ENCODE peak calls at places on chromosomes 3 and 15, in eight cellular contexts. T is foreskin keratinocyte; I is AG08396; F is thoracic aorta; A is nucleus accumbens; D is activated CD4-positive, alpha-beta T cell treated with anti-CD3 and anti-CD28 coated beads, Interleukin-2, amount 10 ng/mL, durations not matched to agents 24 days and 14 days; R is GM12864; C is hippocampal formation. X is an unnamed sample.
A peak's percentile ranks its signal among the peaks of the same experiment; 100 is the strongest.

GRCh38 chr15:50767332-50767861 is 1.9 kb upstream of the SPPL2A start:
- DNase-seq in R (no peak), C (no peak), I (no peak), D (no peak), A (no peak), F (peak; percentile 34), T (no peak), X (no peak)

GRCh38 chr3:124837730-124838186 is 49.4 kb downstream of the ITGB5 start:
- DNase-seq in T (peak; percentile 54), D (no peak), R (no peak), F (no peak), A (no peak), C (no peak), I (peak; percentile 56), X (no peak)

GRCh38 chr3:61961882-61962281 is 400.5 kb downstream of the PTPRG start:
- DNase-seq in C (no peak), F (no peak), I (no peak), A (no peak), T (no peak), R (no peak), D (no peak), X (no peak)

GRCh38 chr15:65385868-65386253 is 8.1 kb upstream of the IGDCC3 start:
- DNase-seq in I (no peak), T (no peak), A (no peak), R (no peak), D (no peak), F (no peak), C (no peak), X (no peak)

GRCh38 chr3:175655366-175655765 is 796.2 kb downstream of the NAALADL2 start:
- DNase-seq in I (no peak), C (no peak), F (no peak), T (no peak), A (no peak), D (no peak), R (no peak), X (no peak)

GRCh38 chr3:81602781-81603180 is 158.7 kb downstream of the GBE1 start:
- DNase-seq in D (no peak), T (no peak), R (no peak), C (no peak), F (no peak), I (peak; percentile 17), A (no peak), X (no peak)

GRCh38 chr3:140323561-140323960 is 354.3 kb upstream of the TRIM42 start:
- DNase-seq in I (no peak), F (no peak), T (peak; percentile 20), C (no peak), A (no peak), D (no peak), R (no peak), X (no peak)

GRCh38 chr15:42101861-42102260 is 7.5 kb upstream of the PLA2G4D start:
- DNase-seq in F (no peak), R (no peak), A (no peak), C (no peak), D (no peak), T (no peak), I (no peak), X (no peak)

GRCh38 chr3:102125197-102125993 is 276.1 kb downstream of the NFKBIZ start:
- DNase-seq in D (no peak), C (no peak), T (no peak), A (no peak), F (no peak), R (no peak), I (no peak), X (no peak)

GRCh38 chr3:187828571-187829452 is 83.5 kb upstream of the BCL6 start:
- DNase-seq in A (no peak), F (no peak), T (no peak), D (no peak), I (no peak), C (no peak), R (peak; percentile 8), X (no peak)

GRCh38 chr15:70149667-70150404 is 52.1 kb upstream of the TLE3 start:
- DNase-seq in C (no peak), R (no peak), I (no peak), T (peak; percentile 39), A (no peak), F (no peak), D (no peak), X (no peak)

GRCh38 chr15:50879016-50879415 is 29.5 kb upstream of the AP4E1 start:
- DNase-seq in I (no peak), D (peak; percentile 79), R (peak; percentile 68), T (no peak), C (no peak), A (no peak), F (no peak), X (no peak)

GRCh38 chr15:76293361-76293760 is 17.9 kb downstream of the ETFA start:
- DNase-seq in C (no peak), T (peak; percentile 33), F (no peak), I (no peak), R (no peak), A (no peak), D (no peak), X (no peak)

GRCh38 chr15:26260517-26261133 is 397.5 kb upstream of the ATP10A start:
- DNase-seq in D (peak; percentile 68), F (no peak), C (peak; percentile 5), R (no peak), T (no peak), A (no peak), I (peak; percentile 48), X (no peak)

GRCh38 chr3:111690242-111690641 is 95.1 kb upstream of the ZBED2 start:
- DNase-seq in D (no peak), I (peak; percentile 29), R (no peak), C (no peak), A (no peak), T (peak; percentile 66), F (no peak), X (no peak)

GRCh38 chr3:70990723-70991122 is 592.8 kb downstream of the FOXP1 start:
- DNase-seq in T (no peak), C (no peak), A (no peak), R (no peak), D (no peak), I (no peak), F (no peak), X (no peak)

GRCh38 chr15:45572627-45573026 is 14.6 kb upstream of the BLOC1S6 start:
- DNase-seq in F (no peak), T (no peak), R (no peak), C (no peak), D (no peak), A (no peak), I (no peak), X (no peak)

GRCh38 chr3:170059447-170059846 is 21.7 kb downstream of the GPR160 start:
- DNase-seq in T (no peak), F (no peak), D (no peak), A (no peak), R (no peak), I (no peak), C (no peak), X (no peak)

GRCh38 chr3:65548848-65549625 is 489.7 kb downstream of the MAGI1 start:
- DNase-seq in D (no peak), A (peak; percentile 6), C (peak; percentile 27), T (no peak), I (peak; percentile 36), R (no peak), F (no peak), X (peak; percentile 30)

GRCh38 chr15:28103831-28104230 is 4.7 kb upstream of the OCA2 start:
- DNase-seq in F (no peak), D (no peak), A (no peak), I (no peak), R (no peak), T (no peak), C (no peak), X (no peak)

GRCh38 chr3:154142608-154143007 is 21.4 kb downstream of the ARHGEF26 start:
- DNase-seq in T (peak; percentile 65), C (no peak), D (no peak), F (no peak), R (no peak), A (no peak), I (no peak), X (no peak)

GRCh38 chr15:53693729-53694533 is 65.5 kb downstream of the WDR72 start:
- DNase-seq in A (no peak), C (peak; percentile 19), D (no peak), R (no peak), F (no peak), I (no peak), T (no peak), X (peak; percentile 21)

GRCh38 chr15:38202356-38202755 is 50.3 kb upstream of the SPRED1 start:
- DNase-seq in F (no peak), T (no peak), C (no peak), I (no peak), R (no peak), A (no peak), D (no peak), X (no peak)

GRCh38 chr15:96349034-96349932 is 18.8 kb downstream of the NR2F2 start:
- DNase-seq in I (no peak), T (no peak), F (no peak), R (no peak), A (no peak), D (no peak), C (no peak), X (no peak)

GRCh38 chr3:71057526-71057894 is 526.0 kb downstream of the FOXP1 start:
- DNase-seq in D (no peak), C (no peak), T (peak; percentile 95), F (no peak), I (no peak), R (no peak), A (no peak), X (no peak)

GRCh38 chr3:17743660-17743995 is 1.2 kb upstream of the TBC1D5 start:
- DNase-seq in F (no peak), I (no peak), R (no peak), C (no peak), A (no peak), D (no peak), T (no peak), X (no peak)

GRCh38 chr3:123096126-123096525 is 29.3 kb downstream of the PDIA5 start:
- DNase-seq in F (no peak), T (no peak), I (no peak), A (no peak), C (no peak), R (no peak), D (no peak), X (no peak)

GRCh38 chr3:42159706-42160472 is 68.7 kb downstream of the TRAK1 start:
- DNase-seq in R (no peak), A (no peak), D (peak; percentile 83), I (peak; percentile 33), T (peak; percentile 78), F (no peak), C (no peak), X (no peak)

GRCh38 chr15:73948982-73949381 is 22.7 kb downstream of the LOXL1 start:
- DNase-seq in I (no peak), D (no peak), T (no peak), F (no peak), C (no peak), R (no peak), A (no peak), X (no peak)

GRCh38 chr3:89698208-89698830 is 590.9 kb downstream of the EPHA3 start:
- DNase-seq in T (no peak), A (no peak), R (no peak), C (no peak), F (no peak), I (no peak), D (no peak), X (no peak)

GRCh38 chr3:2097641-2098191 is 950 bp upstream of the CNTN4 start:
- DNase-seq in C (no peak), I (no peak), D (no peak), A (no peak), T (peak; percentile 7), R (no peak), F (no peak), X (no peak)

GRCh38 chr3:30098656-30099454 is 507.5 kb upstream of the TGFBR2 start:
- DNase-seq in A (no peak), T (peak; percentile 69), F (no peak), R (no peak), I (peak; percentile 25), D (no peak), C (no peak), X (no peak)

GRCh38 chr15:77623878-77624524 is 8.7 kb downstream of the LINGO1 start:
- DNase-seq in R (no peak), C (no peak), A (no peak), I (no peak), F (no peak), T (no peak), D (no peak), X (no peak)

GRCh38 chr15:82843561-82843960 is 34.1 kb downstream of the WHAMM start:
- DNase-seq in T (no peak), R (no peak), F (no peak), D (no peak), A (no peak), I (no peak), C (no peak), X (no peak)